ENCODE peak calls at places on chromosomes 4 and X, in six cellular contexts. One of them, this sample, is unnamed.
A peak's percentile ranks its signal among the peaks of the same experiment; 100 is the strongest.

GRCh38 chrX:29422034-29422433 is 793.3 kb upstream of the MAGEB2 start:
- DNase-seq in neural progenitor cell: no peak
- DNase-seq in CD8-positive, alpha-beta T cell: no peak
- DNase-seq in cardiac muscle cell: no peak
- DNase-seq in cardiac fibroblast: no peak
- DNase-seq in astrocyte of the spinal cord: no peak
- DNase-seq in this sample: no peak

GRCh38 chrX:101759000-101759399 is 99.3 kb upstream of the ARMCX2 start:
- DNase-seq in neural progenitor cell: peak; percentile 75
- DNase-seq in CD8-positive, alpha-beta T cell: no peak
- DNase-seq in cardiac muscle cell: peak; percentile 63
- DNase-seq in cardiac fibroblast: peak; percentile 46
- DNase-seq in astrocyte of the spinal cord: peak; percentile 43
- DNase-seq in this sample: peak; percentile 27

GRCh38 chr4:62018537-62018936 is 818.4 kb downstream of the ADGRL3 start:
- DNase-seq in neural progenitor cell: peak; percentile 28
- DNase-seq in CD8-positive, alpha-beta T cell: no peak
- DNase-seq in cardiac muscle cell: no peak
- DNase-seq in cardiac fibroblast: no peak
- DNase-seq in astrocyte of the spinal cord: no peak
- DNase-seq in this sample: no peak

GRCh38 chr4:143202824-143203223 is 18.1 kb downstream of the USP38 start:
- DNase-seq in neural progenitor cell: no peak
- DNase-seq in CD8-positive, alpha-beta T cell: no peak
- DNase-seq in cardiac muscle cell: no peak
- DNase-seq in cardiac fibroblast: peak; percentile 44
- DNase-seq in astrocyte of the spinal cord: peak; percentile 44
- DNase-seq in this sample: no peak

GRCh38 chr4:174080361-174080760 is 203.1 kb downstream of the FBXO8 start:
- DNase-seq in neural progenitor cell: no peak
- DNase-seq in CD8-positive, alpha-beta T cell: no peak
- DNase-seq in cardiac muscle cell: no peak
- DNase-seq in cardiac fibroblast: peak; percentile 68
- DNase-seq in astrocyte of the spinal cord: no peak
- DNase-seq in this sample: no peak

GRCh38 chrX:151754641-151755215 is 20.2 kb downstream of the CNGA2 start:
- DNase-seq in neural progenitor cell: no peak
- DNase-seq in CD8-positive, alpha-beta T cell: no peak
- DNase-seq in cardiac muscle cell: no peak
- DNase-seq in cardiac fibroblast: peak; percentile 11
- DNase-seq in astrocyte of the spinal cord: peak; percentile 53
- DNase-seq in this sample: no peak

GRCh38 chr4:10091531-10092181 is 24.9 kb downstream of the WDR1 start:
- DNase-seq in neural progenitor cell: no peak
- DNase-seq in CD8-positive, alpha-beta T cell: no peak
- DNase-seq in cardiac muscle cell: no peak
- DNase-seq in cardiac fibroblast: no peak
- DNase-seq in astrocyte of the spinal cord: no peak
- DNase-seq in this sample: no peak

GRCh38 chr4:137253949-137254348 is 278.3 kb downstream of the PCDH18 start:
- DNase-seq in neural progenitor cell: no peak
- DNase-seq in CD8-positive, alpha-beta T cell: no peak
- DNase-seq in cardiac muscle cell: no peak
- DNase-seq in cardiac fibroblast: peak; percentile 19
- DNase-seq in astrocyte of the spinal cord: peak; percentile 71
- DNase-seq in this sample: no peak

GRCh38 chr4:119005888-119006287 is 117.2 kb downstream of the SYNPO2 start:
- DNase-seq in neural progenitor cell: no peak
- DNase-seq in CD8-positive, alpha-beta T cell: no peak
- DNase-seq in cardiac muscle cell: no peak
- DNase-seq in cardiac fibroblast: no peak
- DNase-seq in astrocyte of the spinal cord: no peak
- DNase-seq in this sample: no peak

GRCh38 chrX:80354966-80355465 is 65.2 kb upstream of the TENT5D start:
- DNase-seq in neural progenitor cell: no peak
- DNase-seq in CD8-positive, alpha-beta T cell: no peak
- DNase-seq in cardiac muscle cell: no peak
- DNase-seq in cardiac fibroblast: no peak
- DNase-seq in astrocyte of the spinal cord: no peak
- DNase-seq in this sample: no peak

GRCh38 chr4:5370286-5370685 is 319.0 kb downstream of the STK32B start:
- DNase-seq in neural progenitor cell: no peak
- DNase-seq in CD8-positive, alpha-beta T cell: no peak
- DNase-seq in cardiac muscle cell: no peak
- DNase-seq in cardiac fibroblast: no peak
- DNase-seq in astrocyte of the spinal cord: peak; percentile 8
- DNase-seq in this sample: no peak

GRCh38 chrX:9765072-9765736 is 443 bp downstream of the GPR143 start:
- DNase-seq in neural progenitor cell: peak; percentile 32
- DNase-seq in CD8-positive, alpha-beta T cell: no peak
- DNase-seq in cardiac muscle cell: no peak
- DNase-seq in cardiac fibroblast: no peak
- DNase-seq in astrocyte of the spinal cord: no peak
- DNase-seq in this sample: no peak

GRCh38 chr4:85489273-85489672 is 14.3 kb downstream of the ARHGAP24 start:
- DNase-seq in neural progenitor cell: peak; percentile 16
- DNase-seq in CD8-positive, alpha-beta T cell: no peak
- DNase-seq in cardiac muscle cell: no peak
- DNase-seq in cardiac fibroblast: no peak
- DNase-seq in astrocyte of the spinal cord: peak; percentile 46
- DNase-seq in this sample: no peak

GRCh38 chrX:54481751-54482150 is 14.3 kb downstream of the FGD1 start:
- DNase-seq in neural progenitor cell: no peak
- DNase-seq in CD8-positive, alpha-beta T cell: no peak
- DNase-seq in cardiac muscle cell: no peak
- DNase-seq in cardiac fibroblast: no peak
- DNase-seq in astrocyte of the spinal cord: no peak
- DNase-seq in this sample: no peak

GRCh38 chrX:133402830-133403625 is 12.3 kb downstream of the GPC4 start:
- DNase-seq in neural progenitor cell: no peak
- DNase-seq in CD8-positive, alpha-beta T cell: no peak
- DNase-seq in cardiac muscle cell: no peak
- DNase-seq in cardiac fibroblast: no peak
- DNase-seq in astrocyte of the spinal cord: peak; percentile 19
- DNase-seq in this sample: no peak

DNA sequence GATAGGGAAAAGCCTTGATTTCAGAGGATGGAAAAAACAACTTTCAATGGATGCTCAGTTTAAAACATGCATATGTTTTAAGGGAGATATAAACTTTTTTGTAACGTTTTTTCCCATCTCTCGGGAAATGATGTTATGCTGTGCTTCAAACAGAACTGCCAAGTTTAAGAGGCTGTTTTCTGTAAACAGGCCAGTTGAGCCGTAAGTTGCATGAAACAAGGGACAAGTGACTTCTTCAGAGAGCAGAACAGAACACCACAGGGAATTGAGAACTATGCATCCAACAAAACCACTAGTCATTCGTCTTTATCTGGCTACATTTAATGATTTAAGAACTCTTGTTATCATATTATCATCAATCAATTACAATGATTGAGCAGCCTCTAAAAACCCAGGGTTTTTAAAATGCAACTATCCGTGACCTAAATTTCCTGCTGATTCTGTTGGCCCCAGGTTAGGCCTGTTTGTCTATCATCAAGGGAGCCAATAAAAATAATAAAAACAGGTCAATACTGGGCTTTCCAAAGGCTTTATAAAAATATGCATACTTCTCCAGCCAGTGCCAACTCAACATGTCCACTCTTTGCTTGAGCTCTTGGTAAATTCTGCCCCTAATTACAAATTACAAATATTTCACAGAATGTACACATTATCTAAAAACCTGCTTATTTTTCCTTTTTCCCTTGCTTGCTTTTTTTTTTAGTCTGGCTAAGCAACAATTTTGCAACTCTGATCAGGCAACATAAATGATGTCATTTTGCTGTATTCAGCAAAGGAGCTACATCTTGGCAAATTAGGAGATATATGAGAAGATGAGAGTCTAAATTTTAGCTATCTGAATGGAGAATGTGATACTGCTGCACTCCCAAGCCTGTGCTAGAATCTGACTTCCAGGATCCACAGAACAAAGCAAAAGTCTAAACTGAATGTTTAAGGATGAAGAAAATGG is 204.1 kb downstream of the SCFD2 start:
- DNase-seq in neural progenitor cell: no peak
- DNase-seq in CD8-positive, alpha-beta T cell: no peak
- DNase-seq in cardiac muscle cell: no peak
- DNase-seq in cardiac fibroblast: no peak
- DNase-seq in astrocyte of the spinal cord: no peak
- DNase-seq in this sample: no peak
- H3K4me3 ChIP-seq in neural progenitor cell: no peak overlapping the region
- H3K4me3 ChIP-seq in CD8-positive, alpha-beta T cell: no peak overlapping the region
- H3K4me3 ChIP-seq in cardiac muscle cell: no peak overlapping the region
- H3K4me3 ChIP-seq in cardiac fibroblast: no peak overlapping the region
- H3K4me3 ChIP-seq in astrocyte of the spinal cord: no peak overlapping the region
- H3K4me3 ChIP-seq in this sample: no peak overlapping the region

DNA sequence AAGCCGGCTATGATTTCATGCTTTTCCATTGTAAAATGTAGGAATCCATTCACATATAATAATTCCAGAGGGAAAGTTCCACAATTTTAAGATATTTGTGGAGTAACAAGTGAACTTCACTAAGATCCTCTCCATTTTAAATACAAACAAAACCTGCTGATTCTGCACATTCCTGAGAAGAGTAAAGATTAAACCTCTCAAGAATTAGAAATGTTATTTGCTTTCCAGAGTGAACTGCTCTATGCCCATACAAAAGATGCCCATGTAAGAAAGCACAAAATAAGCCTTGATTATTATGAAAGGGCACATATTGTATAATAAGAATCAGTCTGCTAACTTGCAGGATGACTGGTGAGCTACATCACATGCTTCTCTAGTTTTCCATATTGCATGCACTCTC is 241.5 kb downstream of the COX18 start:
- DNase-seq in neural progenitor cell: no peak
- DNase-seq in CD8-positive, alpha-beta T cell: no peak
- DNase-seq in cardiac muscle cell: no peak
- DNase-seq in cardiac fibroblast: no peak
- DNase-seq in astrocyte of the spinal cord: no peak
- DNase-seq in this sample: no peak
- H3K4me3 ChIP-seq in neural progenitor cell: no peak overlapping the region
- H3K4me3 ChIP-seq in CD8-positive, alpha-beta T cell: no peak overlapping the region
- H3K4me3 ChIP-seq in cardiac muscle cell: no peak overlapping the region
- H3K4me3 ChIP-seq in cardiac fibroblast: no peak overlapping the region
- H3K4me3 ChIP-seq in astrocyte of the spinal cord: no peak overlapping the region
- H3K4me3 ChIP-seq in this sample: no peak overlapping the region

GRCh38 chrX:4925911-4926310 is 1212.5 kb upstream of the PRKX start:
- DNase-seq in neural progenitor cell: no peak
- DNase-seq in CD8-positive, alpha-beta T cell: no peak
- DNase-seq in cardiac muscle cell: no peak
- DNase-seq in cardiac fibroblast: no peak
- DNase-seq in astrocyte of the spinal cord: peak; percentile 25
- DNase-seq in this sample: no peak
- H3K4me3 ChIP-seq in neural progenitor cell: no peak overlapping the region
- H3K4me3 ChIP-seq in CD8-positive, alpha-beta T cell: no peak overlapping the region
- H3K4me3 ChIP-seq in cardiac muscle cell: no peak overlapping the region
- H3K4me3 ChIP-seq in cardiac fibroblast: no peak overlapping the region
- H3K4me3 ChIP-seq in astrocyte of the spinal cord: no peak overlapping the region
- H3K4me3 ChIP-seq in this sample: no peak overlapping the region

GRCh38 chr4:89022426-89023128 is 34.4 kb downstream of the FAM13A start:
- DNase-seq in neural progenitor cell: no peak
- DNase-seq in CD8-positive, alpha-beta T cell: no peak
- DNase-seq in cardiac muscle cell: no peak
- DNase-seq in cardiac fibroblast: no peak
- DNase-seq in astrocyte of the spinal cord: peak; percentile 11
- DNase-seq in this sample: no peak
- H3K4me3 ChIP-seq in neural progenitor cell: no peak overlapping the region
- H3K4me3 ChIP-seq in CD8-positive, alpha-beta T cell: no peak overlapping the region
- H3K4me3 ChIP-seq in cardiac muscle cell: no peak overlapping the region
- H3K4me3 ChIP-seq in cardiac fibroblast: no peak overlapping the region
- H3K4me3 ChIP-seq in astrocyte of the spinal cord: no peak overlapping the region
- H3K4me3 ChIP-seq in this sample: no peak overlapping the region

GRCh38 chr4:169810325-169811323 is 52.9 kb upstream of the HPF1 start:
- DNase-seq in neural progenitor cell: peak; percentile 88
- DNase-seq in CD8-positive, alpha-beta T cell: no peak
- DNase-seq in cardiac muscle cell: peak; percentile 86
- DNase-seq in cardiac fibroblast: peak; percentile 89
- DNase-seq in astrocyte of the spinal cord: peak; percentile 83
- DNase-seq in this sample: peak; percentile 71
- H3K4me3 ChIP-seq in neural progenitor cell: no peak overlapping the region
- H3K4me3 ChIP-seq in CD8-positive, alpha-beta T cell: no peak overlapping the region
- H3K4me3 ChIP-seq in cardiac muscle cell: no peak overlapping the region
- H3K4me3 ChIP-seq in cardiac fibroblast: no peak overlapping the region
- H3K4me3 ChIP-seq in astrocyte of the spinal cord: no peak overlapping the region
- H3K4me3 ChIP-seq in this sample: no peak overlapping the region

GRCh38 chrX:107935664-107936433 is 46.3 kb downstream of the TEX13B start:
- DNase-seq in neural progenitor cell: peak; percentile 23
- DNase-seq in CD8-positive, alpha-beta T cell: no peak
- DNase-seq in cardiac muscle cell: peak; percentile 10
- DNase-seq in cardiac fibroblast: peak; percentile 6
- DNase-seq in astrocyte of the spinal cord: no peak
- DNase-seq in this sample: no peak

GRCh38 chrX:107935200-107935599 is 47.0 kb downstream of the TEX13B start:
- DNase-seq in neural progenitor cell: no peak
- DNase-seq in CD8-positive, alpha-beta T cell: no peak
- DNase-seq in cardiac muscle cell: no peak
- DNase-seq in cardiac fibroblast: peak; percentile 23
- DNase-seq in astrocyte of the spinal cord: peak; percentile 5
- DNase-seq in this sample: no peak

GRCh38 chrX:107934262-107934661 is 47.9 kb downstream of the TEX13B start:
- DNase-seq in neural progenitor cell: no peak
- DNase-seq in CD8-positive, alpha-beta T cell: no peak
- DNase-seq in cardiac muscle cell: no peak
- DNase-seq in cardiac fibroblast: no peak
- DNase-seq in astrocyte of the spinal cord: no peak
- DNase-seq in this sample: no peak

GRCh38 chrX:107940095-107940494 is 42.1 kb downstream of the TEX13B start:
- DNase-seq in neural progenitor cell: no peak
- DNase-seq in CD8-positive, alpha-beta T cell: no peak
- DNase-seq in cardiac muscle cell: no peak
- DNase-seq in cardiac fibroblast: no peak
- DNase-seq in astrocyte of the spinal cord: no peak
- DNase-seq in this sample: no peak

DNA sequence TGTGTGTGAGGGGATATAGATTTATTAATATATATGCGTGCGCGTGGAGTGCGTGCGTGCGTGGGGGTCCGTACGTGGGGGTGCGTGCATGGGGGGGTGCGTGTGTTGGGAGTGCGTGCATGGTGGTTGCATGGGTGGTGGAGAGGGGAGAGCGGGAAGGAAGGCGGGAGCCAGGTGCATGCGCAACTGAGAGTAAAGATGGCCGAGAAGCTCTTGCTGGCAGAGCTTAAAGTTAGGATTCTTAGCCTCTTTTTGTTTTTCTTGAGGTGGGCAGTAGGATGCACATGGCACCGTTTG is 45.8 kb downstream of the TEX13B start:
- DNase-seq in neural progenitor cell: no peak
- DNase-seq in CD8-positive, alpha-beta T cell: no peak
- DNase-seq in cardiac muscle cell: no peak
- DNase-seq in cardiac fibroblast: no peak
- DNase-seq in astrocyte of the spinal cord: no peak
- DNase-seq in this sample: no peak
- H3K4me3 ChIP-seq in neural progenitor cell: peak overlapping the region; percentile 47
- H3K4me3 ChIP-seq in CD8-positive, alpha-beta T cell: no peak overlapping the region
- H3K4me3 ChIP-seq in cardiac muscle cell: no peak overlapping the region
- H3K4me3 ChIP-seq in cardiac fibroblast: no peak overlapping the region
- H3K4me3 ChIP-seq in astrocyte of the spinal cord: no peak overlapping the region
- H3K4me3 ChIP-seq in this sample: no peak overlapping the region